ENCODE peak calls at places on chromosomes 2 and 18, in four cellular contexts. One of them, this sample, is unnamed.

GRCh38 chr2:99572380-99572779 is 82.6 kb upstream of the REV1 start:
- DNase-seq in activated T-cell treated with anti-CD3 and anti-CD28 coated beads, Interleukin-2, amount 50 U/mL, for 72 hours: no peak
- DNase-seq in H9: no peak
- DNase-seq in Caco-2: no peak
- DNase-seq in this sample: no peak

GRCh38 chr18:57982372-57983021 is 61.5 kb upstream of the NEDD4L start:
- DNase-seq in activated T-cell treated with anti-CD3 and anti-CD28 coated beads, Interleukin-2, amount 50 U/mL, for 72 hours: no peak
- DNase-seq in H9: no peak
- DNase-seq in Caco-2: no peak
- DNase-seq in this sample: no peak

GRCh38 chr2:129922571-129923264 is 56.7 kb upstream of the RAB6C start:
- DNase-seq in activated T-cell treated with anti-CD3 and anti-CD28 coated beads, Interleukin-2, amount 50 U/mL, for 72 hours: no peak
- DNase-seq in H9: no peak
- DNase-seq in Caco-2: no peak
- DNase-seq in this sample: no peak

GRCh38 chr2:100422320-100422719 is 4.9 kb upstream of the CHST10 start:
- DNase-seq in activated T-cell treated with anti-CD3 and anti-CD28 coated beads, Interleukin-2, amount 50 U/mL, for 72 hours: no peak
- DNase-seq in H9: peak
- DNase-seq in Caco-2: no peak
- DNase-seq in this sample: no peak

GRCh38 chr18:77108001-77108692 is 24.4 kb downstream of the MBP start:
- DNase-seq in activated T-cell treated with anti-CD3 and anti-CD28 coated beads, Interleukin-2, amount 50 U/mL, for 72 hours: peak
- DNase-seq in H9: no peak
- DNase-seq in Caco-2: no peak
- DNase-seq in this sample: no peak

GRCh38 chr2:96340493-96341414 is 5.2 kb downstream of the NCAPH start:
- DNase-seq in activated T-cell treated with anti-CD3 and anti-CD28 coated beads, Interleukin-2, amount 50 U/mL, for 72 hours: no peak
- DNase-seq in H9: no peak
- DNase-seq in Caco-2: no peak
- DNase-seq in this sample: no peak

GRCh38 chr2:64137567-64137966 is 6.7 kb downstream of the PELI1 start:
- DNase-seq in activated T-cell treated with anti-CD3 and anti-CD28 coated beads, Interleukin-2, amount 50 U/mL, for 72 hours: no peak
- DNase-seq in H9: no peak
- DNase-seq in Caco-2: no peak
- DNase-seq in this sample: no peak

GRCh38 chr2:98861601-98862000 is 74.4 kb downstream of the CRACDL start:
- DNase-seq in activated T-cell treated with anti-CD3 and anti-CD28 coated beads, Interleukin-2, amount 50 U/mL, for 72 hours: no peak
- DNase-seq in H9: no peak
- DNase-seq in Caco-2: no peak
- DNase-seq in this sample: no peak

GRCh38 chr2:9972621-9973445 is 21.3 kb downstream of the GRHL1 start:
- DNase-seq in activated T-cell treated with anti-CD3 and anti-CD28 coated beads, Interleukin-2, amount 50 U/mL, for 72 hours: no peak
- DNase-seq in H9: no peak
- DNase-seq in Caco-2: no peak
- DNase-seq in this sample: no peak

GRCh38 chr18:28777756-28778155 is 600.8 kb upstream of the CDH2 start:
- DNase-seq in activated T-cell treated with anti-CD3 and anti-CD28 coated beads, Interleukin-2, amount 50 U/mL, for 72 hours: no peak
- DNase-seq in H9: no peak
- DNase-seq in Caco-2: no peak
- DNase-seq in this sample: no peak

GRCh38 chr2:31054383-31054782 is 83.9 kb downstream of the GALNT14 start:
- DNase-seq in activated T-cell treated with anti-CD3 and anti-CD28 coated beads, Interleukin-2, amount 50 U/mL, for 72 hours: no peak
- DNase-seq in H9: no peak
- DNase-seq in Caco-2: no peak
- DNase-seq in this sample: no peak

GRCh38 chr2:58739033-58739432 is 497.9 kb upstream of the FANCL start:
- DNase-seq in activated T-cell treated with anti-CD3 and anti-CD28 coated beads, Interleukin-2, amount 50 U/mL, for 72 hours: no peak
- DNase-seq in H9: no peak
- DNase-seq in Caco-2: no peak
- DNase-seq in this sample: no peak

GRCh38 chr2:219461061-219461514 is 26.4 kb downstream of the SPEG start:
- DNase-seq in activated T-cell treated with anti-CD3 and anti-CD28 coated beads, Interleukin-2, amount 50 U/mL, for 72 hours: peak
- DNase-seq in H9: peak
- DNase-seq in Caco-2: no peak
- DNase-seq in this sample: no peak

GRCh38 chr2:207531024-207531411 is 1.3 kb downstream of the CREB1 start:
- DNase-seq in activated T-cell treated with anti-CD3 and anti-CD28 coated beads, Interleukin-2, amount 50 U/mL, for 72 hours: peak
- DNase-seq in H9: no peak
- DNase-seq in Caco-2: no peak
- DNase-seq in this sample: no peak

GRCh38 chr2:102826904-102827303 is 65.1 kb downstream of the TMEM182 start:
- DNase-seq in activated T-cell treated with anti-CD3 and anti-CD28 coated beads, Interleukin-2, amount 50 U/mL, for 72 hours: no peak
- DNase-seq in H9: no peak
- DNase-seq in Caco-2: no peak
- DNase-seq in this sample: no peak

GRCh38 chr2:154350911-154351310 is 347.6 kb upstream of the KCNJ3 start:
- DNase-seq in activated T-cell treated with anti-CD3 and anti-CD28 coated beads, Interleukin-2, amount 50 U/mL, for 72 hours: no peak
- DNase-seq in H9: no peak
- DNase-seq in Caco-2: no peak
- DNase-seq in this sample: no peak

GRCh38 chr18:8084160-8084559 is 517.0 kb downstream of the PTPRM start:
- DNase-seq in activated T-cell treated with anti-CD3 and anti-CD28 coated beads, Interleukin-2, amount 50 U/mL, for 72 hours: no peak
- DNase-seq in H9: peak
- DNase-seq in Caco-2: peak
- DNase-seq in this sample: no peak

GRCh38 chr2:195498176-195498575 is 158.8 kb upstream of the SLC39A10 start:
- DNase-seq in activated T-cell treated with anti-CD3 and anti-CD28 coated beads, Interleukin-2, amount 50 U/mL, for 72 hours: peak
- DNase-seq in H9: peak
- DNase-seq in Caco-2: peak
- DNase-seq in this sample: peak

GRCh38 chr2:158713523-158714138 is 81.5 kb upstream of the DAPL1 start:
- DNase-seq in activated T-cell treated with anti-CD3 and anti-CD28 coated beads, Interleukin-2, amount 50 U/mL, for 72 hours: no peak
- DNase-seq in H9: no peak
- DNase-seq in Caco-2: no peak
- DNase-seq in this sample: no peak

GRCh38 chr2:71812736-71813135 is 334.9 kb downstream of the CYP26B1 start:
- DNase-seq in activated T-cell treated with anti-CD3 and anti-CD28 coated beads, Interleukin-2, amount 50 U/mL, for 72 hours: no peak
- DNase-seq in H9: peak
- DNase-seq in Caco-2: no peak
- DNase-seq in this sample: no peak

GRCh38 chr2:183024701-183025100 is 13.6 kb downstream of the NCKAP1 start:
- DNase-seq in activated T-cell treated with anti-CD3 and anti-CD28 coated beads, Interleukin-2, amount 50 U/mL, for 72 hours: no peak
- DNase-seq in H9: no peak
- DNase-seq in Caco-2: no peak
- DNase-seq in this sample: no peak

GRCh38 chr2:191839918-191840804 is 6.7 kb downstream of the CAVIN2 start:
- DNase-seq in activated T-cell treated with anti-CD3 and anti-CD28 coated beads, Interleukin-2, amount 50 U/mL, for 72 hours: no peak
- DNase-seq in H9: no peak
- DNase-seq in Caco-2: no peak
- DNase-seq in this sample: no peak

GRCh38 chr2:240319221-240319854 is 116.1 kb upstream of the GPC1 start:
- DNase-seq in activated T-cell treated with anti-CD3 and anti-CD28 coated beads, Interleukin-2, amount 50 U/mL, for 72 hours: no peak
- DNase-seq in H9: no peak
- DNase-seq in Caco-2: no peak
- DNase-seq in this sample: no peak

GRCh38 chr2:111662039-111662740 is 221.8 kb downstream of the ANAPC1 start:
- DNase-seq in activated T-cell treated with anti-CD3 and anti-CD28 coated beads, Interleukin-2, amount 50 U/mL, for 72 hours: no peak
- DNase-seq in H9: no peak
- DNase-seq in Caco-2: no peak
- DNase-seq in this sample: no peak

GRCh38 chr2:217433522-217433921 is 569.3 kb downstream of the TNS1 start:
- DNase-seq in activated T-cell treated with anti-CD3 and anti-CD28 coated beads, Interleukin-2, amount 50 U/mL, for 72 hours: no peak
- DNase-seq in H9: no peak
- DNase-seq in Caco-2: peak
- DNase-seq in this sample: no peak

GRCh38 chr2:80830891-80831290 is 526.3 kb upstream of the LRRTM1 start:
- DNase-seq in activated T-cell treated with anti-CD3 and anti-CD28 coated beads, Interleukin-2, amount 50 U/mL, for 72 hours: no peak
- DNase-seq in H9: no peak
- DNase-seq in Caco-2: no peak
- DNase-seq in this sample: no peak

GRCh38 chr2:42598656-42599267 is 30.3 kb downstream of the MTA3 start:
- DNase-seq in activated T-cell treated with anti-CD3 and anti-CD28 coated beads, Interleukin-2, amount 50 U/mL, for 72 hours: no peak
- DNase-seq in H9: no peak
- DNase-seq in Caco-2: no peak
- DNase-seq in this sample: no peak

This sample was measured in CD4-positive, CD25-positive, alpha-beta regulatory T cell.